ENCODE peak calls at places on chromosomes 6 and 20, in seven cellular contexts. R, Z, V, M, A, O and Y are unnamed samples.

GRCh38 chr6:169085466-169085865 is 168.2 kb downstream of the THBS2 start:
- DNase-seq in R (no peak), Z (no peak), V (no peak), M (no peak), A (no peak), O (no peak), Y (no peak)

GRCh38 chr6:53042112-53042511 is 23.1 kb upstream of the FBXO9 start:
- DNase-seq in R (peak; percentile 50), Z (peak; percentile 93), V (peak; percentile 95), M (no peak), A (no peak), O (no peak), Y (no peak)

GRCh38 chr20:50387996-50388332 is 122.2 kb upstream of the PTPN1 start:
- DNase-seq in R (no peak), Z (no peak), V (no peak), M (no peak), A (no peak), O (no peak), Y (no peak)

GRCh38 chr20:18276821-18277220 is 11.5 kb upstream of the ZNF133 start:
- DNase-seq in R (no peak), Z (peak; percentile 88), V (peak; percentile 71), M (peak; percentile 48), A (peak; percentile 18), O (no peak), Y (peak; percentile 44)

GRCh38 chr6:14159090-14159489 is 41.5 kb downstream of the CD83 start:
- DNase-seq in R (no peak), Z (no peak), V (no peak), M (no peak), A (no peak), O (no peak), Y (no peak)

GRCh38 chr6:134235937-134236751 is 81.8 kb downstream of the SGK1 start:
- DNase-seq in R (peak; percentile 80), Z (peak; percentile 76), V (peak; percentile 90), M (no peak), A (no peak), O (no peak), Y (no peak)

GRCh38 chr6:111482236-111482958 is 621 bp downstream of the REV3L start:
- DNase-seq in R (peak; percentile 73), Z (peak; percentile 83), V (peak; percentile 28), M (peak; percentile 53), A (peak; percentile 41), O (peak; percentile 85), Y (peak; percentile 73)

GRCh38 chr6:167161895-167162467 is 4.2 kb upstream of the GPR31 start:
- DNase-seq in R (no peak), Z (no peak), V (no peak), M (no peak), A (no peak), O (no peak), Y (no peak)

GRCh38 chr6:123962508-123962907 is 158.8 kb downstream of the NKAIN2 start:
- DNase-seq in R (no peak), Z (no peak), V (no peak), M (no peak), A (no peak), O (no peak), Y (no peak)

GRCh38 chr20:19212524-19213502 is at the start of gene SLC24A3:
- DNase-seq in R (no peak), Z (peak; percentile 56), V (no peak), M (no peak), A (no peak), O (peak; percentile 92), Y (peak; percentile 75)

DNA sequence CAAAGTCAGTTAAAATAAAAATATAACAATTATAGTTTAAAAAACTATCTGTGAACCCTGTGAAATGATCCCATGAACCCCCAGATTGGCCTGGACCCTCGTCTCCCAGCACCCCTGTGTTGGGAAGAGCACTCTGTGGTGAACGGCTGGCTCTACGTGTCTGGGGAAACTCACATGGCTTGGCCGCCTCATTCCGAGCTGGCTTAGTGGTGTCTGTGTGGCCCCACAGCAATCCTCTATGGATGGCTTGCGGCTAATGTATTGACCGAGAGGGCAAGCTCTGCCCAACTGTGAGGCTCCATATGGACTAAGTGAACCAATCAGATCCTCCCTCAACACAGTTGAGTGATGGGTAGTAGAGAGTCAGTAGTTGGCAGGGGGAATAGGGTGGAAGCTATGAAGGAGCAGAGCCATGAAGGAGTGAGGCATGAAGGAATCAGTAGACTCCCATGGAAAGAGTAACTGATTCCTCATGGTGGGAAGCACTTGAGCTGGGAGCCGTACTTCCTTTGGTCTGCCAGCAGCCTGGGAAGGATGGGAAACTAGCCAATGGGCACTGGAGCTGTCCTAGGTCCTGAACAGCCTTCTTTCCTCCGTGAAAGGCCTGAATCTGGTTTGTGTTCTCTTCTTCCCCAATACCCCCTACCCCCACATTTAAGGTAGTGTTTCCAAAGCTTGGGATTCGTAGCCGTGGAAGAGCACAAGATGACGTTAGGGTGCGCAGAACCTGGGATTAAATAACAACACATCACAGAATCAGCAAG is 21.6 kb upstream of the ZNF831 start:
- DNase-seq in R (no peak), Z (peak; percentile 11), V (peak; percentile 2), M (no peak), A (no peak), O (no peak), Y (no peak)
- H3K36me3 ChIP-seq in R (no peaks in the 10 kb centered on the region), Z (no peaks in the 10 kb centered on the region), V (no peaks in the 10 kb centered on the region), M (no peaks in the 10 kb centered on the region), A (no peaks in the 10 kb centered on the region), O (no peaks in the 10 kb centered on the region), Y (no peaks in the 10 kb centered on the region)

DNA sequence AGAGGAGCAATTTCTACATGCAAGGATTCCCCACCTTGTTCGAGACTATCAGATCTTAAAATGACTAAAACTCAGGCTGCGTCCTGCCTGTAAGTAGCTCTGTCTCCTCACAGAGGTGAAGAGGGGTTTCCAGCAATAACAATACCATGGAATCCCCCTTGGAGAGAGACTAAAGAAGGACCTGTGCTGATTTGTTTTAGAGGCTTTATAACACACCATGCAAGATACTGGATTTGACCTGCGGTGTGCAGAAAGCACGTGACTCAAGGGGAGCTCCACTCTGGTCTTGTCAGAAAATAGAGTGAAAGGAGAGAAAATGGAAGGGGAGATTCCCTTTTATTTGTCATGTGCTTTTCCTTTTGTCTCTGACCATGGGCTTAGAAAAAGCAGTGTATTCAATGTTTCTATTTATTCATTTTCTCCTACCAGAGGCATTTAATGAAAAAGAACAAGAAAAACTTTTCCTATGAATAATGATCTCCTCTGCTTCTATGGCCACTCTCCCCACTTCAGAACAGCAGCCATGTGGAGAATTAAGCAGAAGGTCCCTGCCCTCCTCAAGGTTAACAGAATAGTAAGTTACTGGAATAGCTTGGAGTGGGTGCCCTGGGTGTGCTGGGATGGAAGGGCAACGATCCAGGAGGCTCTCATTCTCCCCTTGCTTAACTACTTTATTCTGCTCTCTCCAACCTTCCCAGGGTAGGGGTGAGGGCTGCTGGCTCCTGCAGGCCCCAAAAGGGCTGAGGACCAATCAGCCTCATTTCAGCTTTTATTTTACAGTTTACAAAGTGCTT is 19.2 kb upstream of the MRPS10 start:
- DNase-seq in R (peak; percentile 8), Z (no peak), V (no peak), M (no peak), A (no peak), O (peak; percentile 19), Y (no peak)
- H3K36me3 ChIP-seq in R (no peaks in the 10 kb centered on the region), Z (no peaks in the 10 kb centered on the region), V (peaks cover 28% of the 10 kb centered on the region), M (peaks cover 14% of the 10 kb centered on the region), A (peaks cover 29% of the 10 kb centered on the region), O (no peaks in the 10 kb centered on the region), Y (no peaks in the 10 kb centered on the region)

DNA sequence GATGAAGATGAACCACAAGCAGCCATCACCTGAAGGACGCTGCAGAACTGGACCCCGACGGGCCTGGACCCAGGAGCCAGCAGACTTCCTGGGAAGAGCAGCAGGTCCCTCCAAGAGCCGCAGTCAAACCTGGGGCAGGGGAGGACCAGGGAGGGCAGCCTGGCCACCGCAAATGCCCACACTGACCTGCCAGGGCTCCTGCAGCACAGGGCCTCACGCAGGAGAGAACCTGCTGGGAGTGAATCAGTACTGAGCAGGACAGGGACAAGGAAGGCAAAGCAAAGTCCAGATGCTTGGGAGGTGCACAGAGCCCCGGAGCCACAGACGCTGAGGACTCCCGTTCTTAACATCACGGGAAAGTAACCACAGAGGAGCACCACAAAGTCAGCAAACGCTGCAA is 75.2 kb downstream of the TAF4 start:
- DNase-seq in R (no peak), Z (no peak), V (no peak), M (no peak), A (no peak), O (no peak), Y (no peak)
- H3K36me3 ChIP-seq in R (peaks cover 40% of the 10 kb centered on the region), Z (peaks cover 14% of the 10 kb centered on the region), V (peaks cover 49% of the 10 kb centered on the region), M (peaks cover 34% of the 10 kb centered on the region), A (peaks cover 52% of the 10 kb centered on the region), O (no peaks in the 10 kb centered on the region), Y (peaks cover 2% of the 10 kb centered on the region)

GRCh38 chr20:35719717-35720116 is 20.5 kb downstream of the ROMO1 start:
- DNase-seq in R (no peak), Z (no peak), V (no peak), M (no peak), A (no peak), O (no peak), Y (no peak)
- H3K36me3 ChIP-seq in R (peaks cover 99% of the 10 kb centered on the region), Z (peaks cover 96% of the 10 kb centered on the region), V (peaks cover 82% of the 10 kb centered on the region), M (peaks cover 94% of the 10 kb centered on the region), A (peaks cover 94% of the 10 kb centered on the region), O (peaks cover 3% of the 10 kb centered on the region), Y (peaks cover 13% of the 10 kb centered on the region)